ENCODE peak calls at places on chromosomes 1 and 21, in ten cellular contexts. B is transverse colon; G is epithelial cell of esophagus; A is keratinocyte; D is astrocyte of the spinal cord; X is left ventricle myocardium inferior; R is CD8-positive, alpha-beta T cell; T is heart left ventricle; H is cardiac muscle cell; M is tibial artery. V is an unnamed sample.
A peak's percentile ranks its signal among the peaks of the same experiment; 100 is the strongest.

GRCh38 chr1:54158071-54158470 is 5.3 kb upstream of the CDCP2 start:
- DNase-seq in A (no peak), T (no peak), D (peak; percentile 22), B (peak; percentile 34), X (no peak), H (no peak), R (no peak), M (no peak), G (peak; percentile 73), V (no peak)

GRCh38 chr1:230641346-230641745 is 935 bp upstream of the COG2 start:
- DNase-seq in M (no peak), T (no peak), X (no peak), R (no peak), G (peak; percentile 42), D (no peak), H (peak; percentile 51), A (no peak), B (no peak), V (no peak)

GRCh38 chr1:162404550-162405160 is 7.3 kb downstream of the SH2D1B start:
- DNase-seq in T (no peak), M (no peak), D (peak; percentile 54), R (no peak), A (no peak), H (peak; percentile 74), X (no peak), G (peak; percentile 71), B (no peak), V (peak; percentile 91)

GRCh38 chr1:10755977-10756521 is 40.4 kb downstream of the CASZ1 start:
- DNase-seq in R (peak; percentile 65), B (peak; percentile 90), X (peak; percentile 74), A (no peak), M (peak; percentile 42), D (no peak), T (peak; percentile 85), H (peak; percentile 49), G (peak; percentile 60), V (peak; percentile 6)

GRCh38 chr1:114072246-114072645 is 81.4 kb downstream of the SYT6 start:
- DNase-seq in B (no peak), A (no peak), T (no peak), M (no peak), X (no peak), G (no peak), H (no peak), D (no peak), R (no peak), V (no peak)

GRCh38 chr1:24900985-24901781 is 28.9 kb downstream of the RUNX3 start:
- DNase-seq in G (no peak), D (no peak), T (no peak), B (peak; percentile 6), M (peak; percentile 17), R (peak; percentile 10), H (no peak), A (no peak), X (no peak), V (no peak)

GRCh38 chr1:33111965-33112364 is 31.0 kb downstream of the AZIN2 start:
- DNase-seq in M (no peak), D (peak; percentile 43), B (no peak), H (peak; percentile 51), X (no peak), R (no peak), G (peak; percentile 66), A (no peak), T (no peak), V (peak; percentile 53)

GRCh38 chr1:38835230-38835827 is 24.2 kb downstream of the RRAGC start:
- DNase-seq in R (peak; percentile 21), G (peak; percentile 92), X (no peak), M (no peak), A (peak; percentile 55), H (peak; percentile 91), D (peak; percentile 85), T (no peak), B (peak; percentile 19), V (peak; percentile 90)

GRCh38 chr1:27990920-27991537 is 31.3 kb downstream of the XKR8 start:
- DNase-seq in T (no peak), M (no peak), X (no peak), H (peak; percentile 43), G (no peak), D (no peak), A (no peak), B (no peak), R (no peak), V (peak; percentile 40)

GRCh38 chr1:180116964-180117763 is 37.5 kb upstream of the QSOX1 start:
- DNase-seq in A (no peak), D (no peak), H (peak; percentile 74), M (no peak), T (no peak), B (no peak), G (no peak), R (no peak), X (peak; percentile 22), V (peak; percentile 84)

GRCh38 chr21:29287383-29287782 is 11.3 kb upstream of the BACH1 start:
- DNase-seq in A (no peak), B (no peak), M (no peak), R (no peak), D (peak; percentile 46), T (no peak), G (peak; percentile 38), H (peak; percentile 44), X (no peak), V (peak; percentile 31)

GRCh38 chr1:24964811-24965570 is 34.9 kb upstream of the RUNX3 start:
- DNase-seq in M (no peak), A (no peak), G (no peak), R (peak; percentile 87), D (peak; percentile 59), H (no peak), X (no peak), B (peak; percentile 78), T (peak; percentile 81), V (no peak)

GRCh38 chr1:184866582-184866981 is 107.7 kb downstream of the NIBAN1 start:
- DNase-seq in B (no peak), X (no peak), T (no peak), A (no peak), D (no peak), M (no peak), R (no peak), H (no peak), G (no peak), V (no peak)

GRCh38 chr1:30790850-30791778 is 33.5 kb upstream of the LAPTM5 start:
- DNase-seq in T (peak; percentile 8), A (no peak), G (no peak), R (no peak), D (no peak), M (no peak), X (no peak), B (no peak), H (no peak), V (no peak)

GRCh38 chr1:112251766-112252506 is 144.1 kb upstream of the CTTNBP2NL start:
- DNase-seq in B (no peak), X (no peak), M (peak; percentile 25), T (no peak), G (peak; percentile 83), H (peak; percentile 79), R (no peak), D (peak; percentile 20), A (peak; percentile 40), V (peak; percentile 71)

GRCh38 chr1:91864017-91864700 is 21.8 kb downstream of the TGFBR3 start:
- DNase-seq in T (no peak), G (peak; percentile 88), M (no peak), B (no peak), H (peak; percentile 74), R (no peak), X (no peak), D (peak; percentile 43), A (peak; percentile 26), V (peak; percentile 78)

GRCh38 chr1:211331011-211331709 is 4.5 kb downstream of the TRAF5 start:
- DNase-seq in A (no peak), T (no peak), R (no peak), G (peak; percentile 83), D (peak; percentile 52), X (no peak), B (no peak), H (no peak), M (no peak), V (peak; percentile 43)

GRCh38 chr1:93426183-93426582 is 21.7 kb upstream of the FNBP1L start:
- DNase-seq in H (no peak), D (no peak), B (no peak), T (no peak), R (no peak), M (no peak), X (no peak), G (no peak), A (no peak), V (no peak)

GRCh38 chr21:17542371-17542992 is 29.6 kb downstream of the CXADR start:
- DNase-seq in H (no peak), G (no peak), D (peak; percentile 46), T (no peak), R (no peak), M (no peak), A (no peak), B (no peak), X (no peak), V (no peak)

GRCh38 chr21:43917515-43918384 is 52.7 kb downstream of the AGPAT3 start:
- DNase-seq in B (peak; percentile 42), T (peak; percentile 4), D (no peak), G (peak; percentile 33), X (no peak), R (peak; percentile 17), A (no peak), H (no peak), M (no peak), V (no peak)
- TF ChIP-seq CTCF in B (peak; percentile 8), T (no peak), D (no peak), G (peak; percentile 36), X (no peak), R (no peak), A (peak; percentile 15), H (no peak), M (no peak), V (no peak)

GRCh38 chr1:186188004-186188539 is 187.0 kb downstream of the TPR start:
- DNase-seq in A (peak; percentile 80), T (no peak), H (peak; percentile 61), X (no peak), R (no peak), G (peak; percentile 97), D (peak; percentile 93), B (no peak), M (no peak), V (peak; percentile 72)
- H3K4me3 ChIP-seq in A (peak overlapping the region; percentile 56), T (no peak overlapping the region), H (no peak overlapping the region), X (no peak overlapping the region), R (no peak overlapping the region), G (no peak overlapping the region), D (no peak overlapping the region), B (no peak overlapping the region), M (no peak overlapping the region), V (no peak overlapping the region)

GRCh38 chr1:66343569-66344325 is 190.2 kb upstream of the SGIP1 start:
- DNase-seq in H (no peak), M (no peak), A (no peak), R (no peak), T (no peak), B (no peak), G (no peak), D (no peak), X (no peak), V (no peak)
- TF ChIP-seq CTCF in H (no peak), M (no peak), A (no peak), R (no peak), T (no peak), B (no peak), G (no peak), D (peak; percentile 10), X (no peak), V (no peak)

DNA sequence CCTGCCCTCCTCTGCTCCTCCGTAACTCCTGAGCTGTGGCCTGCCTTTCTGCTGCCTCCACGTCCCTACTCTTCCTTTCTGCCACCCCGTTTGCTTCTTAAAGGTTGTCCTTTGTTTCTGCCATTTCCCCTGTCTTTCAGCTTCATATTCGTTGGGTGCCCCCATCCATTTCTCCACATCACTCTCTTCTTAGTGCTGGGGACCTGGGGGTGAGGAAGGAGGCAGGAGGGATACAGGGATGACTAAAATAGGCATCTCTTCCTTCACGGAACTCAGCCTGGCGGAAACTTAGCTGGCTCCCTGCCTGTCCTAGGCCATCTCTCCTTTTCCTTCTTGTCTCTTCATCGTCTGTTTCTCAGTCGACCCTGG is 67.0 kb upstream of the CD1D start:
- DNase-seq in R (no peak), T (no peak), B (no peak), G (no peak), A (no peak), D (no peak), M (no peak), H (no peak), X (no peak), V (no peak)
- H3K4me3 ChIP-seq in R (peak overlapping the region; percentile 75), T (peak overlapping the region; percentile 30), B (peak overlapping the region; percentile 44), G (peak overlapping the region; percentile 3), A (peak overlapping the region; percentile 69), D (peak overlapping the region; percentile 39), M (peak overlapping the region; percentile 49), H (peak overlapping the region; percentile 55), X (peak overlapping the region; percentile 64), V (peak overlapping the region; percentile 60)